ENCODE peak calls at places on chromosomes 16 and 17, in six cellular contexts. One of them, this sample, is unnamed.

GRCh38 chr17:57948555-57949420 is 6.4 kb downstream of the CUEDC1 start:
- DNase-seq in AG09319: no peak
- DNase-seq in fibroblast of mammary gland: peak; percentile 98
- DNase-seq in small intestine: no peak
- DNase-seq in endothelial cell of umbilical vein: peak; percentile 43
- DNase-seq in RCC 7860: peak; percentile 100
- DNase-seq in this sample: peak; percentile 89

GRCh38 chr16:89678258-89678657 is 8.2 kb upstream of the CDK10 start:
- DNase-seq in AG09319: no peak
- DNase-seq in fibroblast of mammary gland: no peak
- DNase-seq in small intestine: no peak
- DNase-seq in endothelial cell of umbilical vein: no peak
- DNase-seq in RCC 7860: peak; percentile 11
- DNase-seq in this sample: no peak

GRCh38 chr17:80308672-80309517 is 48.2 kb downstream of the RNF213 start:
- DNase-seq in AG09319: no peak
- DNase-seq in fibroblast of mammary gland: no peak
- DNase-seq in small intestine: peak; percentile 64
- DNase-seq in endothelial cell of umbilical vein: no peak
- DNase-seq in RCC 7860: no peak
- DNase-seq in this sample: no peak

GRCh38 chr16:86906608-86907007 is 328.3 kb downstream of the FOXL1 start:
- DNase-seq in AG09319: no peak
- DNase-seq in fibroblast of mammary gland: no peak
- DNase-seq in small intestine: no peak
- DNase-seq in endothelial cell of umbilical vein: no peak
- DNase-seq in RCC 7860: no peak
- DNase-seq in this sample: no peak

GRCh38 chr16:13453938-13454553 is 465.9 kb upstream of the ERCC4 start:
- DNase-seq in AG09319: no peak
- DNase-seq in fibroblast of mammary gland: peak; percentile 53
- DNase-seq in small intestine: peak; percentile 3
- DNase-seq in endothelial cell of umbilical vein: no peak
- DNase-seq in RCC 7860: peak; percentile 25
- DNase-seq in this sample: no peak

GRCh38 chr16:10323528-10323869 is 62.4 kb upstream of the ATF7IP2 start:
- DNase-seq in AG09319: no peak
- DNase-seq in fibroblast of mammary gland: no peak
- DNase-seq in small intestine: no peak
- DNase-seq in endothelial cell of umbilical vein: no peak
- DNase-seq in RCC 7860: no peak
- DNase-seq in this sample: no peak

GRCh38 chr17:66302761-66303626 is 581 bp downstream of the PRKCA start:
- DNase-seq in AG09319: no peak
- DNase-seq in fibroblast of mammary gland: peak; percentile 41
- DNase-seq in small intestine: peak; percentile 75
- DNase-seq in endothelial cell of umbilical vein: peak; percentile 64
- DNase-seq in RCC 7860: peak; percentile 62
- DNase-seq in this sample: no peak

GRCh38 chr17:77440571-77440981 is 299.8 kb downstream of the SEC14L1 start:
- DNase-seq in AG09319: no peak
- DNase-seq in fibroblast of mammary gland: no peak
- DNase-seq in small intestine: no peak
- DNase-seq in endothelial cell of umbilical vein: no peak
- DNase-seq in RCC 7860: no peak
- DNase-seq in this sample: no peak

GRCh38 chr17:49055181-49055927 is 58.2 kb downstream of the IGF2BP1 start:
- DNase-seq in AG09319: no peak
- DNase-seq in fibroblast of mammary gland: no peak
- DNase-seq in small intestine: no peak
- DNase-seq in endothelial cell of umbilical vein: no peak
- DNase-seq in RCC 7860: no peak
- DNase-seq in this sample: no peak

GRCh38 chr16:50303041-50303604 is 36.8 kb downstream of the ADCY7 start:
- DNase-seq in AG09319: no peak
- DNase-seq in fibroblast of mammary gland: no peak
- DNase-seq in small intestine: no peak
- DNase-seq in endothelial cell of umbilical vein: no peak
- DNase-seq in RCC 7860: no peak
- DNase-seq in this sample: no peak

GRCh38 chr16:20218093-20218492 is 109.2 kb downstream of the GP2 start:
- DNase-seq in AG09319: no peak
- DNase-seq in fibroblast of mammary gland: no peak
- DNase-seq in small intestine: no peak
- DNase-seq in endothelial cell of umbilical vein: no peak
- DNase-seq in RCC 7860: no peak
- DNase-seq in this sample: no peak